ENCODE peak calls at places on chromosomes 4 and X, in six cellular contexts. A is HCT116, M is aorta, E is right lobe of liver, K is pancreas, W is Peyer's patch. C is an unnamed sample.
A peak's percentile ranks its signal among the peaks of the same experiment; 100 is the strongest.

GRCh38 chr4:86452323-86452995 is 92.6 kb upstream of the MAPK10 start:
- DNase-seq in A (no peak), M (no peak), E (no peak), K (no peak), W (no peak), C (no peak)

GRCh38 chr4:10095296-10095991 is 21.2 kb downstream of the WDR1 start:
- DNase-seq in A (no peak), M (no peak), E (no peak), K (peak; percentile 63), W (no peak), C (no peak)

GRCh38 chr4:145216532-145216931 is 36.1 kb upstream of the OTUD4 start:
- DNase-seq in A (peak; percentile 24), M (no peak), E (no peak), K (no peak), W (no peak), C (no peak)

GRCh38 chr4:89344571-89344970 is 37.0 kb upstream of the GPRIN3 start:
- DNase-seq in A (no peak), M (no peak), E (no peak), K (no peak), W (no peak), C (no peak)

GRCh38 chrX:69236641-69237040 is 71.4 kb upstream of the PJA1 start:
- DNase-seq in A (no peak), M (no peak), E (no peak), K (no peak), W (peak; percentile 33), C (no peak)

GRCh38 chrX:8730812-8731578 is 942 bp downstream of the ANOS1 start:
- DNase-seq in A (no peak), M (peak; percentile 73), E (no peak), K (peak; percentile 56), W (no peak), C (no peak)

GRCh38 chr4:100008048-100008447 is 58.0 kb upstream of the H2AZ1 start:
- DNase-seq in A (no peak), M (no peak), E (no peak), K (no peak), W (no peak), C (no peak)

GRCh38 chrX:42944381-42944998 is 166.5 kb upstream of the PPP1R2C start:
- DNase-seq in A (no peak), M (no peak), E (no peak), K (no peak), W (peak; percentile 54), C (no peak)

GRCh38 chr4:67371563-67371962 is 173.7 kb downstream of the CENPC start:
- DNase-seq in A (no peak), M (no peak), E (no peak), K (no peak), W (no peak), C (no peak)

GRCh38 chrX:49072712-49073095 is 1.1 kb downstream of the PRAF2 start:
- DNase-seq in A (no peak), M (no peak), E (no peak), K (no peak), W (no peak), C (no peak)

DNA sequence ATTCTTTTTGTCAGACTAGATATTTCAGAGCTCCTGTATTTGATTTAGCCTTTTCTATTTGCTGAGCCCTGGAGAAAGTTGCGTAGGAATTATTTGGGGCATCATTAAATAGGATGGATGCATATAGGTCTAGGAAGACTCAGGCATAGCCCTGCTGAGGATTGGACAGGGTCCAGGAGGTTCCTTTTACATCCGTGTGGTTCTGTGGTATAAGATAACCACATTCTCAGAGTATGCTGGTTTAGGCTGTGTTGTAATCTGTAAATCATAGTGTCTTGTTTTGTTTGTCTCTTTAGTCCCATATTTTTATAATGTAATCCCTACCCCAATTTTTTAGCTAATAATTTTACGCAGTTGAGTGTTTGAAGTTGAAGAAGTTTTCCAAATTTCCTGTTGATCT is 513.7 kb downstream of the RPA4 start:
- DNase-seq in A (no peak), M (no peak), E (no peak), K (no peak), W (no peak), C (no peak)
- H3K4me1 ChIP-seq in A (no peaks in the 10 kb centered on the region), M (no peaks in the 10 kb centered on the region), E (no peaks in the 10 kb centered on the region), K (no peaks in the 10 kb centered on the region), W (no peaks in the 10 kb centered on the region), C (no peaks in the 10 kb centered on the region)

DNA sequence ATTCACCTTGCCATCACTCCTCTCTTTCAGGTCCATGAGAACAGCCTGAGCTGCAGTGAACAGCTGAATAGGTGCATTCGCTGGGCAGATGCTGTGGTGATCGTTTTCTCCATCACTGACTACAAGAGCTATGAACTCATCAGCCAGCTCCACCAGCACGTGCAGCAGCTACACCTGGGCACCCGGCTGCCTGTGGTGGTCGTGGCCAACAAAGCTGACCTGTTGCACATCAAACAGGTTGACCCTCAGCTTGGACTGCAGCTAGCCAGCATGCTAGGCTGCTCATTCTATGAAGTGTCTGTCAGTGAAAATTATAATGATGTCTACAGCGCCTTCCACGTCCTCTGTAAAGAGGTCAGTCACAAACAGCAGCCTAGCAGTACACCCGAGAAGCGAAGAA is 3.2 kb downstream of the RASL11B start:
- DNase-seq in A (no peak), M (no peak), E (no peak), K (no peak), W (no peak), C (no peak)
- H3K27ac ChIP-seq in A (no peak overlapping the region), M (peak overlapping the region; percentile 59), E (no peak overlapping the region), K (no peak overlapping the region), W (no peak overlapping the region), C (no peak overlapping the region)

GRCh38 chr4:7674706-7675105 is 240.0 kb upstream of the PSAPL1 start:
- DNase-seq in A (no peak), M (peak; percentile 44), E (peak; percentile 6), K (no peak), W (no peak), C (no peak)
- H3K27me3 ChIP-seq in A (peaks cover 21% of the 10 kb centered on the region), M (no peaks in the 10 kb centered on the region), E (no peaks in the 10 kb centered on the region), K (no peaks in the 10 kb centered on the region), W (no peaks in the 10 kb centered on the region), C (no peaks in the 10 kb centered on the region)

GRCh38 chr4:53921856-53922255 is 142.5 kb downstream of the CHIC2 start:
- DNase-seq in A (no peak), M (no peak), E (no peak), K (no peak), W (no peak), C (no peak)
- H3K4me1 ChIP-seq in A (no peaks in the 10 kb centered on the region), M (no peaks in the 10 kb centered on the region), E (no peaks in the 10 kb centered on the region), K (no peaks in the 10 kb centered on the region), W (no peaks in the 10 kb centered on the region), C (no peaks in the 10 kb centered on the region)

GRCh38 chr4:185817403-185817818 is 5.4 kb upstream of the SORBS2 start:
- DNase-seq in A (no peak), M (no peak), E (peak; percentile 86), K (peak; percentile 93), W (no peak), C (no peak)
- H3K27ac ChIP-seq in A (no peak overlapping the region), M (no peak overlapping the region), E (peak overlapping the region; percentile 87), K (peak overlapping the region; percentile 72), W (no peak overlapping the region), C (no peak overlapping the region)

GRCh38 chrX:25005034-25005381 is 10.8 kb downstream of the ARX start:
- DNase-seq in A (no peak), M (no peak), E (no peak), K (no peak), W (no peak), C (no peak)

GRCh38 chrX:25003066-25003849 is 12.5 kb downstream of the ARX start:
- DNase-seq in A (no peak), M (no peak), E (no peak), K (peak; percentile 55), W (no peak), C (no peak)

GRCh38 chrX:25004040-25004439 is 11.7 kb downstream of the ARX start:
- DNase-seq in A (no peak), M (no peak), E (no peak), K (no peak), W (no peak), C (no peak)

GRCh38 chrX:25005382-25006185 is 10.2 kb downstream of the ARX start:
- DNase-seq in A (no peak), M (no peak), E (no peak), K (peak; percentile 70), W (no peak), C (no peak)

GRCh38 chrX:25004485-25005032 is 11.2 kb downstream of the ARX start:
- DNase-seq in A (no peak), M (no peak), E (no peak), K (peak; percentile 67), W (no peak), C (no peak)
- H3K27me3 ChIP-seq in A (no peaks in the 10 kb centered on the region), M (no peaks in the 10 kb centered on the region), E (peaks cover 31% of the 10 kb centered on the region), K (peaks cover 10% of the 10 kb centered on the region), W (peaks cover 8% of the 10 kb centered on the region), C (peaks cover 17% of the 10 kb centered on the region)

GRCh38 chr4:55176497-55176896 is 51.1 kb upstream of the KDR start:
- DNase-seq in A (no peak), M (no peak), E (no peak), K (no peak), W (no peak), C (no peak)
- H3K4me1 ChIP-seq in A (peaks cover 11% of the 10 kb centered on the region), M (peaks cover 4% of the 10 kb centered on the region), E (no peaks in the 10 kb centered on the region), K (no peaks in the 10 kb centered on the region), W (no peaks in the 10 kb centered on the region), C (peaks cover 4% of the 10 kb centered on the region)

GRCh38 chrX:103404225-103405008 is 28.1 kb downstream of the BEX3 start:
- DNase-seq in A (peak; percentile 59), M (peak; percentile 82), E (peak; percentile 48), K (peak; percentile 56), W (peak; percentile 75), C (no peak)
- H3K27ac ChIP-seq in A (no peak overlapping the region), M (no peak overlapping the region), E (no peak overlapping the region), K (no peak overlapping the region), W (no peak overlapping the region), C (no peak overlapping the region)

GRCh38 chr4:186642530-186642929 is 81.1 kb downstream of the FAT1 start:
- DNase-seq in A (no peak), M (no peak), E (no peak), K (no peak), W (no peak), C (no peak)
- H3K27me3 ChIP-seq in A (no peaks in the 10 kb centered on the region), M (no peaks in the 10 kb centered on the region), E (no peaks in the 10 kb centered on the region), K (no peaks in the 10 kb centered on the region), W (no peaks in the 10 kb centered on the region), C (no peaks in the 10 kb centered on the region)

DNA sequence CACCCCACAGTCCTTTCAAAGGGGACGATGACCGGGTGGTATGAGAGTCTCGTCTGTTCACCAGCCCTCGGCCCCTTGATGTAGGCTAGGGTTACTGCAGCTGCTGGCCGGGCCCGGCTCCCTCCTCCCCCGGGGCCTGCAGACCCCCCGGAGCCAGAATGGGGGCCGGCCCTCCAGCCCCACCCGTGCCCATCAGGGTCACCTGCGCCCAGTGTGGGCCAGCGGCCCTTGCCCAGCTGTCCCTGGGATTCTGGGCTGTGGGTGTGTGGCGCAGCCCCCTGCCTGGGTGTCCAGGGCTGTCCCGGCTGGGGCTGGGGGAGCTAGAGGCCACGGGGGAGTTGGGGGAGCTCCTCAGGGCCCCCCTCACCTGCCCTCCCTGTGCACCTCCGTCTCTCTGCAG is 11.8 kb downstream of the FGFRL1 start:
- DNase-seq in A (no peak), M (no peak), E (no peak), K (no peak), W (no peak), C (no peak)
- H3K4me1 ChIP-seq in A (no peaks in the 10 kb centered on the region), M (no peaks in the 10 kb centered on the region), E (no peaks in the 10 kb centered on the region), K (no peaks in the 10 kb centered on the region), W (peaks cover 13% of the 10 kb centered on the region), C (peaks cover 6% of the 10 kb centered on the region)